ENCODE peak calls at places on chromosomes 13 and 19, in four cellular contexts. P, J, K and F are unnamed samples.

GRCh38 chr13:20145521-20145920 is 15.3 kb downstream of the GJA3 start:
- DNase-seq in P (peak; percentile 41), K (no peak), J (no peak), F (no peak)

GRCh38 chr19:39951686-39952085 is 17.3 kb upstream of the FCGBP start:
- DNase-seq in J (no peak), P (no peak), K (peak; percentile 89), F (no peak)

GRCh38 chr19:5193192-5193591 is 147.4 kb downstream of the PTPRS start:
- DNase-seq in P (peak; percentile 60), J (no peak), K (no peak), F (no peak)

GRCh38 chr13:35046587-35046986 is 104.5 kb downstream of the NBEA start:
- DNase-seq in J (no peak), P (no peak), K (no peak), F (no peak)

GRCh38 chr13:87087741-87088140 is 583.4 kb upstream of the SLITRK5 start:
- DNase-seq in J (no peak), P (no peak), K (no peak), F (no peak)

GRCh38 chr13:85148009-85148408 is 651.2 kb downstream of the SLITRK6 start:
- DNase-seq in K (no peak), J (no peak), P (no peak), F (peak; percentile 1)

GRCh38 chr13:26897706-26898550 is 137.3 kb upstream of the GPR12 start:
- DNase-seq in P (no peak), K (no peak), J (no peak), F (no peak)

GRCh38 chr19:48719263-48720171 is at the start of gene MAMSTR:
- DNase-seq in P (peak; percentile 57), K (no peak), J (peak; percentile 44), F (no peak)

GRCh38 chr19:11198769-11199469 is 1.6 kb upstream of the KANK2 start:
- DNase-seq in J (no peak), K (no peak), P (no peak), F (no peak)

GRCh38 chr19:38617764-38618589 is at the start of gene MAP4K1:
- DNase-seq in P (no peak), K (no peak), J (no peak), F (no peak)

GRCh38 chr19:42410371-42410770 is 16.8 kb downstream of the LIPE start:
- DNase-seq in J (no peak), P (no peak), K (no peak), F (no peak)

GRCh38 chr13:98285852-98286594 is 109.0 kb upstream of the RNF113B start:
- DNase-seq in J (no peak), K (no peak), P (no peak), F (no peak)

GRCh38 chr19:57559008-57559403 is 657 bp downstream of the ZNF550 start:
- DNase-seq in J (peak; percentile 19), K (peak; percentile 38), P (no peak), F (peak; percentile 12)

GRCh38 chr19:11535792-11536595 is 2.7 kb upstream of the CNN1 start:
- DNase-seq in K (peak; percentile 67), J (peak; percentile 97), P (peak; percentile 98), F (peak; percentile 68)

GRCh38 chr13:49694446-49694845 is 3.2 kb upstream of the EBPL start:
- DNase-seq in K (no peak), J (no peak), P (no peak), F (no peak)

GRCh38 chr19:51026554-51026831 is at the start of gene KLK11:
- DNase-seq in J (no peak), P (no peak), K (no peak), F (no peak)

GRCh38 chr13:51315658-51316057 is 23.8 kb upstream of the SERPINE3 start:
- DNase-seq in P (no peak), J (no peak), K (no peak), F (no peak)

GRCh38 chr13:51292000-51292550 is 47.4 kb upstream of the SERPINE3 start:
- DNase-seq in J (no peak), P (no peak), K (no peak), F (no peak)

GRCh38 chr13:97712770-97713169 is 240.7 kb upstream of the IPO5 start:
- DNase-seq in K (no peak), J (no peak), P (no peak), F (no peak)

GRCh38 chr19:58550362-58551122 is 4.4 kb downstream of the CHMP2A start:
- DNase-seq in J (no peak), K (no peak), P (no peak), F (no peak)

GRCh38 chr19:2982983-2983350 is 5.6 kb downstream of the TLE6 start:
- DNase-seq in J (no peak), K (no peak), P (no peak), F (no peak)
- TF ChIP-seq JUN in J (no peak), K (no peak), P (no peak), F (no peak)

GRCh38 chr13:70995338-70995737 is 871.7 kb downstream of the DACH1 start:
- DNase-seq in J (no peak), P (no peak), K (no peak), F (no peak)

DNA sequence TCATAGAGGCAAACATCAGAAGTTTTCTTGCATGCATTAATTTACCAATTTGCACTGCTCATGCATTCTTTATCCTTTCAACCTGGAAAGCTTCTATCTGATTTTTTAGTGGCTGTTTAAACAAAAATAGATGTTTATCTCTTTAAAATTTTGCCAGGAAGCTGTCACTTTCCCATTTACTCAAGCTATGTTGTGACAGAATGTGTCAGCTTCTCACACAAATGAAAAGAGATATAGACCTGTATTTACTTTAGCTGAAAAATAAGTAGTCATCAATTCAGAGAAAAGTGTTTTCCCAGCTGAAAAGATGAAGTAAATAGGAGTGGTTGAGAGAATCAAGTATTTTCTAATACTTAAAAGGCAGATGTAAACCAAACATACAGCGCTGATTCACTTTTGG is 872.8 kb downstream of the DACH1 start:
- DNase-seq in J (no peak), K (no peak), P (no peak), F (no peak)
- TF ChIP-seq POLR2A in J (no peak), K (no peak), P (no peak), F (no peak)

GRCh38 chr13:113774177-113775107 is 15.4 kb downstream of the TMEM255B start:
- DNase-seq in J (no peak), K (peak; percentile 19), P (no peak), F (no peak)

GRCh38 chr13:113769106-113769505 is 10.1 kb downstream of the TMEM255B start:
- DNase-seq in J (no peak), P (no peak), K (no peak), F (no peak)

GRCh38 chr13:113770441-113770840 is 11.4 kb downstream of the TMEM255B start:
- DNase-seq in P (no peak), J (no peak), K (no peak), F (no peak)

GRCh38 chr13:113769881-113770280 is 10.9 kb downstream of the TMEM255B start:
- DNase-seq in K (no peak), P (no peak), J (no peak), F (no peak)

GRCh38 chr13:113771709-113772331 is 12.8 kb downstream of the TMEM255B start:
- DNase-seq in J (no peak), P (no peak), K (no peak), F (no peak)
- TF ChIP-seq JUN in J (no peak), P (no peak), K (no peak), F (no peak)

DNA sequence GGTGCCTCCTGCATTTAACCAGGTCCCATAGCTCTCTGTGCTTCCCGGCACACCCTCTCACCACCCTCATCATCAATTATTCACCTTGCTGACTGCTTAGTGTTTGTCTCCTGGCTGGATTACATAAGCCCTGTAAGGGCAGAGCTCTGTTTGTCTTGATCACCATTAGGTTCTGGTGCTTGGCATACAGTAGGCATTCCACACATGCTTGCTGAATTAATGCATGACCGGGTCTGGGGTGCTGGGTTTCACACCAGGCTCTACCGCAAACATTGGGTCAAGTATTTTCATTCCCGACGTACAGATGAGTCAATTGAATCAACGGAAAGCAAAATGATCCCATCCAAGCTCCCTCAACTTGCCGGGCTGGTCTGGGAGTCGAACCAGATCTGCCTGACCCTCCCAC is 28.5 kb downstream of the VAV1 start:
- DNase-seq in P (no peak), K (peak; percentile 58), J (no peak), F (peak; percentile 19)
- TF ChIP-seq POLR2A in P (no peak), K (no peak), J (no peak), F (no peak)

DNA sequence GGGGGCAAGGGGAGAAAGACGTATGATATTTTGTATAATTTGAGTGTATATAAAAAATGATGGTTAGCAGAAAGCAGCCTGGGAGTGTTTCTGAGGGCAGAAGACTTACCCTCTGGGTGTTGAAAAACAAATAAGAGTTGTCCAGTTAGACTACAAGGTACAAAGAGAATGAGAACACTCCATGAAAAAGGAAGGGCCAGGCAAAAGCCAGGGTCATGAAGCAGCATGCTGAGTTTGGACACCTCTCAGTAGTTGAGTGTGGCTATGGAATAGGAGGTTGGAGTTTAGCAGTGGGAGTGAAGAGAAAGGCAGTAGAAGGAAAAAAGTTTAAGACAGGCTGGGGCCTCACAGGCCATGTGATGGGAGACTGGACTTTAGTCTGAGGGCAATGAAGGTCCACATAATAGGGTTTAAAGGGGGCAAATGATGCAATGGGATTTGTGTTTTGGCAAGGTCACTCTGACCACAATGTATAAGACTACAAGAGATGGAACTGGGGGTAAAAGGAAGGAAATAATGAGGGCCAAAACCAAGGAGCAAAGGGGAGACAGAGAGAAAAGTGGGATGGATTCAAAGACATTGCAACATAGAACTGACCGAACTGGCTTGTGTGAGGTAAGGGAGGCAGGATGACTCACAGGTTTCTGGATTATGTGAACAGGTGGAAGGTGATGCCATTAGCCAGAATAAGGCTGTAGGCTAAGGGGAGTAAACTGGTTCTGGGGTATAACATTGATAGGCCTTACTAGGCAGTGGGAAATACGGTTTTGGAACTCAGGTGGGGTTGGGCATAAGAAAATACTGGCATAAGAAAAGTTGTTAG is 76.6 kb downstream of the SERP2 start:
- DNase-seq in P (no peak), J (no peak), K (no peak), F (peak; percentile 42)
- TF ChIP-seq JUN in P (no peak), J (no peak), K (no peak), F (no peak)

GRCh38 chr13:112587767-112588489 is at the start of gene TUBGCP3:
- DNase-seq in P (peak; percentile 87), J (peak; percentile 69), K (peak; percentile 78), F (peak; percentile 63)

GRCh38 chr13:112583592-112584277 is 4.2 kb downstream of the TUBGCP3 start:
- DNase-seq in J (no peak), P (no peak), K (no peak), F (no peak)

GRCh38 chr13:112586334-112586733 is 1.6 kb downstream of the TUBGCP3 start:
- DNase-seq in J (no peak), K (no peak), P (no peak), F (no peak)

GRCh38 chr13:112588490-112589297 is 741 bp upstream of the TUBGCP3 start:
- DNase-seq in P (no peak), J (no peak), K (no peak), F (no peak)

DNA sequence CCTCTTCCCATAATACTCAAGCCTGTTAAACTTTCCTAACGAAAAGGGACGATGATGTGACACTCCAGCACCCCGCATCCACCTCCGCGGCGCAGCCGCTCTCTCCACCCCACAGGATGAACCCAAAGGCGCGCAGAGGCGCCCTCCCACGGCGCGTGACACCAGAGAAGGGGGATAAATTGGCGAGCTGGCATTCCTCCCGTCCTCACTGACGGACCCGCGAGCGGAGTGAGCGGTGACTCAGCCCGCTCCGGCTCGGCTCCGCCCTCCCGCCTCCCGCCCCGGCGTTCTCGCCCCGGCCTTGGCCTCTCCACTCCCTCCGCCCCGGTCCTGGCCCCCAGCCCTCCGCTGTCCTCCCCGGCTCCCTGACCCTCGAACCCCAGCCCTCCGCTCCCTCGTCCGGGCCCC is 590 bp downstream of the TUBGCP3 start:
- DNase-seq in K (peak; percentile 84), J (peak; percentile 85), P (peak; percentile 83), F (peak; percentile 72)
- TF ChIP-seq POLR2A in K (peak; percentile 44), J (no peak), P (no peak), F (peak; percentile 89)